ENCODE peak calls at places on chromosomes 6 and 20, in eight cellular contexts. L is stomach; A is stimulated activated CD8-positive, alpha-beta memory T cell treated with anti-CD3 and anti-CD28 coated beads, Interleukin-15, amount 100 ng/mL, for 1 hour; I is RWPE1; F is NCI-H1105 treated with DMSO at 0.1 percent for 48 hours; W is EH; J is AML-193; D is PC-3. Y is an unnamed sample.

GRCh38 chr6:44271914-44272313 is 1.7 kb downstream of the TMEM151B start:
- DNase-seq in D (no peak), L (no peak), W (no peak), F (no peak), J (no peak), I (no peak), A (no peak), Y (no peak)

GRCh38 chr20:4861961-4862360 is 139.3 kb downstream of the SLC23A2 start:
- DNase-seq in A (no peak), L (no peak), F (no peak), J (no peak), D (no peak), W (no peak), I (no peak), Y (no peak)

GRCh38 chr6:170230520-170231390 is 60.1 kb downstream of the DLL1 start:
- DNase-seq in W (no peak), L (no peak), F (no peak), I (no peak), A (no peak), D (no peak), J (no peak), Y (no peak)

GRCh38 chr20:31355981-31356380 is 12.4 kb upstream of the DEFB118 start:
- DNase-seq in W (no peak), A (no peak), D (peak), F (no peak), I (no peak), J (no peak), L (no peak), Y (no peak)

GRCh38 chr6:90425161-90425641 is 128.6 kb upstream of the BACH2 start:
- DNase-seq in L (no peak), F (no peak), D (no peak), I (no peak), A (no peak), W (no peak), J (no peak), Y (no peak)

GRCh38 chr6:117326396-117326795 is 61.0 kb downstream of the VGLL2 start:
- DNase-seq in J (no peak), A (no peak), D (peak), L (no peak), W (no peak), F (no peak), I (no peak), Y (no peak)

GRCh38 chr6:92376711-92377110 is 1042.6 kb downstream of the EPHA7 start:
- DNase-seq in L (no peak), I (no peak), W (no peak), J (no peak), F (no peak), D (no peak), A (no peak), Y (no peak)

GRCh38 chr6:31718294-31718693 is 3.1 kb downstream of the LY6G6D start:
- DNase-seq in L (peak), D (peak), I (peak), F (peak), J (no peak), W (no peak), A (no peak), Y (no peak)

GRCh38 chr6:159125014-159125609 is 44.1 kb upstream of the FNDC1 start:
- DNase-seq in J (peak), D (peak), I (no peak), W (no peak), F (no peak), L (no peak), A (no peak), Y (no peak)

GRCh38 chr6:155174576-155175174 is 89.1 kb upstream of the CLDN20 start:
- DNase-seq in A (peak), I (peak), D (peak), F (peak), L (peak), J (peak), W (peak), Y (peak)

GRCh38 chr6:125022391-125022989 is 60.3 kb downstream of the RNF217 start:
- DNase-seq in A (no peak), F (no peak), W (no peak), L (no peak), J (no peak), D (no peak), I (no peak), Y (no peak)

GRCh38 chr6:72933216-72933615 is 292.1 kb downstream of the KHDC1L start:
- DNase-seq in D (no peak), I (no peak), L (no peak), W (no peak), A (no peak), F (no peak), J (no peak), Y (no peak)

GRCh38 chr6:142350309-142350708 is 48.5 kb downstream of the ADGRG6 start:
- DNase-seq in L (no peak), W (no peak), D (no peak), F (no peak), J (no peak), A (no peak), I (no peak), Y (no peak)

GRCh38 chr6:127900935-127901334 is at the start of gene THEMIS:
- DNase-seq in I (no peak), A (no peak), D (no peak), F (no peak), L (no peak), J (no peak), W (no peak), Y (no peak)

GRCh38 chr20:64279826-64280459 is 24.4 kb downstream of the PCMTD2 start:
- DNase-seq in L (no peak), J (no peak), W (no peak), F (no peak), I (no peak), D (peak), A (no peak), Y (no peak)

GRCh38 chr20:33653218-33653899 is 8.8 kb upstream of the C20orf144 start:
- DNase-seq in I (peak), A (no peak), J (peak), D (peak), W (peak), F (peak), L (peak), Y (peak)

GRCh38 chr20:57078101-57078500 is 188.3 kb downstream of the BMP7 start:
- DNase-seq in F (no peak), A (no peak), J (no peak), D (no peak), W (peak), I (no peak), L (no peak), Y (no peak)

GRCh38 chr6:145137425-145137824 is 597.9 kb downstream of the EPM2A start:
- DNase-seq in I (no peak), W (peak), D (peak), L (no peak), J (peak), A (no peak), F (peak), Y (peak)

GRCh38 chr6:11616200-11616611 is 78.7 kb downstream of the TMEM170B start:
- DNase-seq in F (no peak), J (no peak), D (no peak), I (no peak), L (no peak), A (no peak), W (peak), Y (no peak)

GRCh38 chr6:35152067-35152707 is 11.0 kb upstream of the TCP11 start:
- DNase-seq in D (peak), J (peak), F (no peak), L (no peak), A (no peak), I (no peak), W (peak), Y (peak)

GRCh38 chr6:11363881-11364576 is 131.6 kb upstream of the NEDD9 start:
- DNase-seq in D (no peak), J (no peak), A (no peak), L (no peak), F (no peak), I (peak), W (no peak), Y (no peak)

GRCh38 chr6:73798592-73798991 is 102.6 kb downstream of the CD109 start:
- DNase-seq in I (peak), D (peak), J (no peak), F (no peak), L (no peak), A (no peak), W (peak), Y (peak)

GRCh38 chr6:37875561-37876309 is 56.2 kb downstream of the ZFAND3 start:
- DNase-seq in J (no peak), W (no peak), D (no peak), I (no peak), L (no peak), A (no peak), F (no peak), Y (no peak)

GRCh38 chr6:125924169-125924568 is 32.4 kb upstream of the HINT3 start:
- DNase-seq in I (no peak), F (no peak), A (no peak), L (no peak), J (peak), W (peak), D (peak), Y (peak)

GRCh38 chr6:44222486-44222986 is 859 bp upstream of the SLC29A1 start:
- DNase-seq in L (no peak), F (no peak), I (no peak), A (no peak), W (no peak), J (no peak), D (no peak), Y (no peak)

GRCh38 chr6:63576147-63576772 is 4.0 kb downstream of the LOC128125822 start:
- DNase-seq in F (no peak), L (no peak), A (no peak), W (no peak), D (no peak), J (no peak), I (no peak), Y (no peak)

GRCh38 chr6:148269386-148269785 is 73.3 kb upstream of the SASH1 start:
- DNase-seq in A (no peak), W (peak), F (no peak), D (peak), J (no peak), I (no peak), L (no peak), Y (no peak)

GRCh38 chr20:1191289-1191688 is 6.5 kb upstream of the TMEM74B start:
- DNase-seq in A (no peak), D (no peak), J (no peak), I (no peak), F (no peak), L (no peak), W (no peak), Y (no peak)

GRCh38 chr20:25668446-25668845 is 28.2 kb downstream of the ZNF337 start:
- DNase-seq in A (no peak), L (no peak), J (no peak), W (no peak), I (no peak), D (no peak), F (no peak), Y (no peak)

GRCh38 chr6:85092224-85092623 is 327.8 kb upstream of the TBX18 start:
- DNase-seq in A (no peak), F (no peak), J (no peak), W (no peak), I (no peak), L (no peak), D (no peak), Y (no peak)

GRCh38 chr6:57089265-57089664 is 723 bp upstream of the ZNF451 start:
- DNase-seq in L (no peak), F (no peak), J (no peak), D (peak), W (no peak), A (no peak), I (no peak), Y (no peak)

GRCh38 chr20:23270427-23270911 is 80.1 kb upstream of the NXT1 start:
- DNase-seq in W (peak), J (no peak), D (no peak), L (no peak), F (no peak), I (no peak), A (no peak), Y (no peak)

GRCh38 chr6:2979819-2980464 is 8.6 kb upstream of the SERPINB6 start:
- DNase-seq in A (no peak), F (no peak), D (peak), W (peak), L (no peak), J (no peak), I (no peak), Y (no peak)

GRCh38 chr20:9218412-9219001 is 149.6 kb downstream of the PLCB4 start:
- DNase-seq in J (no peak), A (no peak), I (no peak), D (no peak), F (no peak), W (peak), L (no peak), Y (peak)

GRCh38 chr6:34243131-34243771 is 5.6 kb downstream of the SMIM29 start:
- DNase-seq in L (no peak), J (no peak), F (no peak), D (peak), I (no peak), W (peak), A (no peak), Y (peak)

GRCh38 chr6:3355358-3356055 is 96.8 kb downstream of the PSMG4 start:
- DNase-seq in A (no peak), D (peak), W (peak), J (peak), I (no peak), F (peak), L (no peak), Y (no peak)

GRCh38 chr6:72619883-72620696 is 1.8 kb upstream of the KCNQ5 start:
- DNase-seq in A (peak), F (no peak), J (peak), D (no peak), I (no peak), L (peak), W (peak), Y (peak)

GRCh38 chr6:135851442-135852271 is at the start of gene PDE7B:
- DNase-seq in F (no peak), J (peak), A (no peak), I (peak), L (peak), D (peak), W (peak), Y (peak)

GRCh38 chr20:51711426-51711825 is 56.8 kb downstream of the ATP9A start:
- DNase-seq in A (no peak), W (no peak), L (no peak), J (no peak), D (no peak), F (no peak), I (no peak), Y (no peak)

Y was measured in NB4.